ENCODE peak calls at places on chromosomes 4 and X, in four cellular contexts. One of them, this sample, is unnamed.

GRCh38 chrX:39158801-39159657 is 357.8 kb downstream of the MID1IP1 start:
- DNase-seq in A549: no peak
- DNase-seq in kidney glomerular epithelial cell: peak
- DNase-seq in AG04450: no peak
- DNase-seq in this sample: peak

GRCh38 chrX:151725338-151725614 is 9.3 kb upstream of the CNGA2 start:
- DNase-seq in AG04450: no peak
- DNase-seq in kidney glomerular epithelial cell: no peak
- DNase-seq in A549: no peak
- DNase-seq in this sample: no peak

GRCh38 chr4:1086011-1086410 is 27.4 kb downstream of the RNF212 start:
- DNase-seq in kidney glomerular epithelial cell: no peak
- DNase-seq in AG04450: no peak
- DNase-seq in A549: no peak
- DNase-seq in this sample: no peak

GRCh38 chr4:98341309-98341708 is 80.1 kb downstream of the RAP1GDS1 start:
- DNase-seq in A549: no peak
- DNase-seq in AG04450: no peak
- DNase-seq in kidney glomerular epithelial cell: peak
- DNase-seq in this sample: peak

GRCh38 chr4:152735302-152735917 is 44.1 kb downstream of the TIGD4 start:
- DNase-seq in kidney glomerular epithelial cell: peak
- DNase-seq in A549: peak
- DNase-seq in AG04450: no peak
- DNase-seq in this sample: peak

GRCh38 chr4:52577285-52577968 is 81.7 kb downstream of the USP46 start:
- DNase-seq in A549: no peak
- DNase-seq in kidney glomerular epithelial cell: peak
- DNase-seq in AG04450: no peak
- DNase-seq in this sample: no peak

GRCh38 chr4:121690001-121690400 is 6.8 kb downstream of the ANXA5 start:
- DNase-seq in A549: no peak
- DNase-seq in kidney glomerular epithelial cell: peak
- DNase-seq in AG04450: no peak
- DNase-seq in this sample: peak

GRCh38 chr4:28523791-28524190 is 1663.2 kb downstream of the STIM2 start:
- DNase-seq in kidney glomerular epithelial cell: no peak
- DNase-seq in AG04450: no peak
- DNase-seq in A549: no peak
- DNase-seq in this sample: no peak

GRCh38 chr4:162586266-162586665 is 422.5 kb upstream of the FSTL5 start:
- DNase-seq in AG04450: no peak
- DNase-seq in kidney glomerular epithelial cell: no peak
- DNase-seq in A549: no peak
- DNase-seq in this sample: no peak

GRCh38 chr4:157265281-157265680 is 44.8 kb downstream of the GRIA2 start:
- DNase-seq in kidney glomerular epithelial cell: no peak
- DNase-seq in AG04450: no peak
- DNase-seq in A549: no peak
- DNase-seq in this sample: no peak

GRCh38 chr4:113024373-113024772 is 25.1 kb upstream of the ANK2 start:
- DNase-seq in AG04450: no peak
- DNase-seq in A549: no peak
- DNase-seq in kidney glomerular epithelial cell: no peak
- DNase-seq in this sample: no peak

GRCh38 chr4:185265942-185266341 is 56.5 kb downstream of the SNX25 start:
- DNase-seq in AG04450: peak
- DNase-seq in kidney glomerular epithelial cell: peak
- DNase-seq in A549: no peak
- DNase-seq in this sample: peak

GRCh38 chr4:41881931-41882621 is 53.2 kb upstream of the TMEM33 start:
- DNase-seq in AG04450: no peak
- DNase-seq in A549: peak
- DNase-seq in kidney glomerular epithelial cell: no peak
- DNase-seq in this sample: no peak

GRCh38 chrX:110320588-110320987 is 2.7 kb upstream of the AMMECR1 start:
- DNase-seq in A549: no peak
- DNase-seq in AG04450: no peak
- DNase-seq in kidney glomerular epithelial cell: no peak
- DNase-seq in this sample: no peak